ENCODE peak calls at places on chromosomes 5 and 9, in ten cellular contexts. X, S, L, M, B, U, R, T, E and J are unnamed samples.

GRCh38 chr9:95224371-95225015 is 93.0 kb downstream of the FANCC start:
- DNase-seq in L (no peak), X (no peak), R (no peak), B (no peak), S (no peak), E (no peak), T (no peak), U (no peak), M (no peak), J (no peak)

GRCh38 chr5:169280286-169280685 is 20.7 kb downstream of the SLIT3 start:
- DNase-seq in L (no peak), S (no peak), X (no peak), B (peak), R (no peak), M (no peak), E (no peak), U (no peak), T (no peak), J (no peak)

GRCh38 chr5:142012186-142012785 is 541 bp downstream of the GNPDA1 start:
- DNase-seq in U (no peak), X (peak), L (peak), R (peak), M (peak), T (peak), E (peak), S (peak), B (peak), J (no peak)

GRCh38 chr9:89660286-89660685 is 55.5 kb downstream of the GADD45G start:
- DNase-seq in T (no peak), B (no peak), U (no peak), R (no peak), L (no peak), X (no peak), M (no peak), E (no peak), S (peak), J (no peak)

GRCh38 chr9:135665795-135666189 is 2.7 kb downstream of the LCN9 start:
- DNase-seq in T (no peak), U (no peak), X (no peak), S (no peak), L (no peak), M (no peak), E (no peak), B (no peak), R (no peak), J (no peak)

GRCh38 chr5:9540791-9541190 is 5.1 kb downstream of the SEMA5A start:
- DNase-seq in T (no peak), M (no peak), S (no peak), L (no peak), E (peak), U (no peak), R (no peak), B (no peak), X (peak), J (no peak)

GRCh38 chr5:97735209-97735608 is 552.2 kb upstream of the RIOK2 start:
- DNase-seq in U (no peak), B (no peak), X (peak), T (no peak), L (no peak), M (no peak), E (peak), S (no peak), R (no peak), J (no peak)

GRCh38 chr5:132422720-132423442 is 53.4 kb downstream of the SLC22A5 start:
- DNase-seq in S (no peak), B (no peak), L (peak), X (peak), E (no peak), U (no peak), M (peak), T (peak), R (peak), J (peak)

GRCh38 chr5:55993013-55993412 is 1.8 kb downstream of the IL6ST start:
- DNase-seq in U (no peak), B (no peak), S (no peak), L (no peak), R (no peak), T (no peak), M (peak), E (no peak), X (no peak), J (no peak)

GRCh38 chr5:119389288-119390065 is 33.7 kb downstream of the TNFAIP8 start:
- DNase-seq in X (no peak), T (peak), S (no peak), M (no peak), L (no peak), B (no peak), R (no peak), E (peak), U (no peak), J (no peak)

GRCh38 chr9:33794560-33794959 is 801 bp upstream of the PRSS3 start:
- DNase-seq in R (no peak), M (no peak), E (no peak), L (no peak), B (no peak), U (peak), X (no peak), T (no peak), S (no peak), J (no peak)

GRCh38 chr9:37010180-37010579 is 23.9 kb downstream of the PAX5 start:
- DNase-seq in T (no peak), B (no peak), X (no peak), R (peak), L (no peak), S (no peak), E (no peak), U (no peak), M (no peak), J (no peak)

GRCh38 chr9:131013771-131014676 is 5.0 kb downstream of the LAMC3 start:
- DNase-seq in M (no peak), S (no peak), X (no peak), B (no peak), L (no peak), R (no peak), U (no peak), E (no peak), T (no peak), J (no peak)

GRCh38 chr5:134245692-134246091 is 19.8 kb upstream of the PPP2CA start:
- DNase-seq in S (no peak), B (no peak), U (no peak), R (no peak), T (no peak), L (no peak), E (no peak), M (no peak), X (no peak), J (no peak)

GRCh38 chr5:82174128-82174918 is 103.8 kb downstream of the RPS23 start:
- DNase-seq in B (peak), S (peak), R (peak), L (peak), U (no peak), M (peak), T (peak), E (peak), X (peak), J (no peak)

GRCh38 chr5:1346627-1347440 is 1.9 kb upstream of the CLPTM1L start:
- DNase-seq in R (no peak), S (no peak), T (no peak), B (no peak), L (no peak), E (no peak), X (no peak), M (no peak), U (no peak), J (no peak)

GRCh38 chr9:22165144-22165543 is 156.0 kb upstream of the CDKN2B start:
- DNase-seq in X (peak), B (no peak), R (no peak), S (no peak), L (no peak), U (no peak), M (no peak), E (peak), T (no peak), J (no peak)

GRCh38 chr5:96657068-96657467 is 5.1 kb upstream of the CAST start:
- DNase-seq in U (no peak), L (peak), X (peak), R (no peak), E (peak), B (no peak), T (peak), M (peak), S (no peak), J (no peak)

GRCh38 chr5:6715271-6715670 is 2.0 kb downstream of the TENT4A start:
- DNase-seq in M (no peak), R (no peak), U (no peak), T (no peak), S (no peak), B (no peak), L (no peak), X (no peak), E (no peak), J (no peak)

GRCh38 chr5:144205141-144205551 is 34.5 kb downstream of the KCTD16 start:
- DNase-seq in R (no peak), E (peak), B (peak), X (peak), T (no peak), S (no peak), M (no peak), U (no peak), L (no peak), J (no peak)

GRCh38 chr9:113785334-113785733 is 90.8 kb upstream of the ZNF618 start:
- DNase-seq in R (no peak), M (no peak), U (no peak), E (no peak), X (no peak), T (no peak), S (no peak), B (no peak), L (peak), J (no peak)

GRCh38 chr9:130244548-130245165 is 20.9 kb upstream of the HMCN2 start:
- DNase-seq in L (no peak), S (no peak), X (no peak), R (no peak), M (no peak), E (no peak), U (no peak), T (no peak), B (no peak), J (peak)

GRCh38 chr9:76464706-76465105 is 5.7 kb downstream of the GCNT1 start:
- DNase-seq in R (no peak), L (no peak), M (no peak), U (no peak), X (no peak), E (no peak), T (no peak), S (no peak), B (no peak), J (no peak)

GRCh38 chr5:172735141-172735831 is 35.7 kb downstream of the DUSP1 start:
- DNase-seq in B (no peak), T (no peak), U (no peak), E (no peak), S (peak), L (no peak), R (no peak), M (no peak), X (no peak), J (no peak)

GRCh38 chr9:92160786-92161185 is 45.6 kb upstream of the SPTLC1 start:
- DNase-seq in X (no peak), E (no peak), M (no peak), R (no peak), L (no peak), U (no peak), S (no peak), T (no peak), B (no peak), J (no peak)

GRCh38 chr5:11234501-11234911 is 473.5 kb upstream of the DAP start:
- DNase-seq in T (no peak), L (no peak), X (no peak), S (no peak), U (no peak), M (no peak), R (no peak), B (no peak), E (no peak), J (peak)

GRCh38 chr5:90142531-90142930 is 267.0 kb downstream of the CETN3 start:
- DNase-seq in L (no peak), X (no peak), E (no peak), T (no peak), R (peak), M (no peak), S (no peak), B (no peak), U (no peak), J (no peak)

GRCh38 chr9:33739407-33739806 is 56.0 kb upstream of the PRSS3 start:
- DNase-seq in E (no peak), T (no peak), M (no peak), B (no peak), S (no peak), L (no peak), X (no peak), U (no peak), R (no peak), J (no peak)

GRCh38 chr5:86880785-86881492 is 263.2 kb downstream of the COX7C start:
- DNase-seq in R (peak), S (peak), U (no peak), B (no peak), L (peak), X (peak), M (peak), E (peak), T (peak), J (no peak)

GRCh38 chr9:97985058-97985861 is 2.1 kb downstream of the ANP32B start:
- DNase-seq in L (peak), X (no peak), R (no peak), S (peak), T (no peak), B (no peak), E (peak), U (no peak), M (peak), J (no peak)

GRCh38 chr9:111794837-111795556 is at the start of gene SHOC1:
- DNase-seq in U (no peak), L (no peak), X (no peak), R (no peak), M (no peak), B (no peak), S (no peak), E (no peak), T (no peak), J (no peak)

GRCh38 chr5:55037046-55037771 is 13.2 kb downstream of the GZMK start:
- DNase-seq in U (no peak), E (peak), M (no peak), L (peak), T (peak), S (no peak), B (no peak), X (peak), R (no peak), J (no peak)

GRCh38 chr9:90727498-90727897 is 74.1 kb upstream of the SYK start:
- DNase-seq in M (no peak), L (no peak), S (no peak), U (no peak), E (no peak), T (peak), X (no peak), B (no peak), R (no peak), J (no peak)